ENCODE peak calls at places on chromosomes 11 and 22, in four cellular contexts. K is AG04449, J is OCI-LY7, B is nephron progenitor cell. L is an unnamed sample.

GRCh38 chr11:69265911-69266510 is 27.9 kb upstream of the MYEOV start:
- DNase-seq in K (no peak), J (no peak), B (no peak), L (no peak)

GRCh38 chr11:75105462-75105925 is 8.8 kb upstream of the OR2AT4 start:
- DNase-seq in K (no peak), J (no peak), B (no peak), L (no peak)

GRCh38 chr11:97234016-97234415 is 844.2 kb downstream of the JRKL start:
- DNase-seq in K (no peak), J (no peak), B (no peak), L (no peak)

GRCh38 chr11:2209370-2209801 is 37.8 kb upstream of the TH start:
- DNase-seq in K (no peak), J (no peak), B (no peak), L (no peak)

GRCh38 chr22:25488244-25489020 is 76.0 kb upstream of the GRK3 start:
- DNase-seq in K (no peak), J (no peak), B (no peak), L (no peak)

GRCh38 chr11:130322126-130322525 is 7.4 kb upstream of the ZBTB44 start:
- DNase-seq in K (no peak), J (no peak), B (no peak), L (no peak)

GRCh38 chr11:74280494-74280893 is 30.9 kb downstream of the P4HA3 start:
- DNase-seq in K (no peak), J (no peak), B (no peak), L (no peak)

GRCh38 chr11:86941871-86942208 is 13.4 kb downstream of the FZD4 start:
- DNase-seq in K (no peak), J (no peak), B (no peak), L (no peak)

GRCh38 chr11:65894034-65894591 is 3.6 kb downstream of the CCDC85B start:
- DNase-seq in K (no peak), J (peak), B (no peak), L (no peak)

GRCh38 chr11:45176996-45177395 is 30.6 kb downstream of the PRDM11 start:
- DNase-seq in K (no peak), J (no peak), B (no peak), L (no peak)

GRCh38 chr11:61752117-61752924 is at the start of gene MYRF:
- DNase-seq in K (no peak), J (no peak), B (peak), L (peak)

GRCh38 chr11:126522152-126522551 is 166.7 kb downstream of the ST3GAL4 start:
- DNase-seq in K (no peak), J (no peak), B (no peak), L (no peak)

GRCh38 chr22:30424471-30425326 is 869 bp upstream of the MTFP1 start:
- DNase-seq in K (no peak), J (peak), B (no peak), L (no peak)

GRCh38 chr22:41132555-41132954 is 40.2 kb downstream of the EP300 start:
- DNase-seq in K (no peak), J (no peak), B (no peak), L (no peak)

GRCh38 chr22:25419247-25420113 is 145.0 kb upstream of the GRK3 start:
- DNase-seq in K (no peak), J (peak), B (no peak), L (no peak)

GRCh38 chr11:62933285-62933684 is 12.1 kb upstream of the CHRM1 start:
- DNase-seq in K (no peak), J (no peak), B (no peak), L (no peak)

GRCh38 chr11:116808262-116809175 is 14.6 kb downstream of the APOA4 start:
- DNase-seq in K (no peak), J (no peak), B (no peak), L (no peak)

GRCh38 chr11:58513747-58514367 is 6.0 kb upstream of the OR5B21 start:
- DNase-seq in K (no peak), J (peak), B (peak), L (peak)

GRCh38 chr11:9606799-9607510 is 33.5 kb downstream of the WEE1 start:
- DNase-seq in K (no peak), J (peak), B (no peak), L (no peak)

GRCh38 chr11:126864934-126865333 is 135.6 kb downstream of the KIRREL3 start:
- DNase-seq in K (no peak), J (no peak), B (no peak), L (no peak)

GRCh38 chr11:83087035-83087434 is 15.3 kb upstream of the RAB30 start:
- DNase-seq in K (no peak), J (peak), B (no peak), L (no peak)
- TF ChIP-seq CTCF in K (no peak), J (peak), B (no peak), L (peak)

GRCh38 chr11:68211546-68211945 is 1.6 kb downstream of the KMT5B start:
- DNase-seq in K (no peak), J (no peak), B (no peak), L (no peak)
- TF ChIP-seq CTCF in K (no peak), J (no peak), B (no peak), L (no peak)

GRCh38 chr22:43742551-43742950 is 69.6 kb downstream of the EFCAB6 start:
- DNase-seq in K (no peak), J (no peak), B (no peak), L (no peak)

GRCh38 chr22:43743929-43744643 is 68.0 kb downstream of the EFCAB6 start:
- DNase-seq in K (no peak), J (no peak), B (no peak), L (no peak)

GRCh38 chr22:43745783-43746356 is 66.2 kb downstream of the EFCAB6 start:
- DNase-seq in K (no peak), J (no peak), B (no peak), L (no peak)

GRCh38 chr22:43740587-43741270 is 71.4 kb downstream of the EFCAB6 start:
- DNase-seq in K (no peak), J (no peak), B (no peak), L (no peak)

DNA sequence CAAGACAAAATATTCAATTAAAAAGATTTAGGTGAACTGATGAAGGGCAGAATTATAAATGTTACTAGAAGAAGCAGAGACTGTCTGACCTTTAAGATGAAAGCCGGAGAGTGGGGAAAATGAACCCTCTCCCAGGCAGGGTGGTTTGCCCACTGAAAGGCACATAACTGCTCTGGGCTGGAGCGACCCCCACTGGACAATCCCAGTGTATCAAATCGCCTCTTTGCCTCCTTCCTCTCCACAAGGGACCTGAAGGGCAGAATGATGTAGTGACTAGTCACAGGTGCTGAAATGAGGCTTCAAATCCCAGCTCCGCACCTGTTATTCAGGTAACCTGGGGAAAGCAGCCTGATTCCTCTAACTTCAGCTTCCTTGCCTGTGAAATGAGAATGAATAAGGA is 69.0 kb downstream of the EFCAB6 start:
- DNase-seq in K (no peak), J (no peak), B (peak), L (no peak)
- TF ChIP-seq CTCF in K (no peak), J (no peak), B (peak), L (no peak)

GRCh38 chr22:44309137-44309536 is 3.6 kb downstream of the SHISAL1 start:
- DNase-seq in K (peak), J (no peak), B (no peak), L (no peak)

GRCh38 chr22:44312766-44313165 is at the start of gene SHISAL1:
- DNase-seq in K (no peak), J (no peak), B (no peak), L (no peak)

GRCh38 chr22:44309647-44310046 is 3.1 kb downstream of the SHISAL1 start:
- DNase-seq in K (no peak), J (no peak), B (no peak), L (no peak)

GRCh38 chr22:44311855-44312170 is 938 bp downstream of the SHISAL1 start:
- DNase-seq in K (peak), J (no peak), B (no peak), L (no peak)

DNA sequence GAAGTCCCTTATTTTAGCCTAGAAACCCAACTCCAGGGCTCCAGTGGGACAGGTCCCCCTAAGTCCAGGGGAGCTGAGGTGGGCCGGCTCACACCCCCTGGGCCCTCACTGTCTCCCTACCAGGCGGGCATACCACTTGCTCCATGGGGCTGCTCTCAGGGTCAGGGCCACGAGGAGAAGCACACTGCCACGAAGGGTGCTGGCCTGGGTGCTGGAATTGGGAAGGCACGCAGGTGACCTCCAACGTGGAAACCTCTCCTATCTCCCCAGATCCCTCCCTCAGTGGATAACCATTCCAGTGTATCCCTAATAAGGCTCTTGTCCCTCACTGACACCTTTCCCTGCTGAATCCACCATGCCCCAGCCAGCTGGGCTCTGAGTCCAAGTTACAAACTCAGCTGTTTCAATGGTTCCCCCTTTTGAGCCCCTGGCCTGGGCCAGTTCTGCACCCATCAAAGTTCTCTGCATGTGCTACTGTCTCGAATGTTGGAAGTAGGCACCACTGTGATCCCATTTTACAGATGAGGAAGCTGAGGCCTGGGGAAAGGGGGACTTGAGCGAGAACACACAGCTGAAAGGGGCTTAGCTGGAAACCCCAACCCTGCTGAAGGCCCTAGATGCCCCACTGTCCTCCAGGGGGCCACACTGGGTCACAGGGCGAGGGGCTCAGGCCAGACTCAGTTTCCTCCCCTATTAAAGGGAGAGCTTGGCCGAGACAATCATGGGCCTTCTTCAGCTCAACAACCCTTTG is 1.5 kb downstream of the SHISAL1 start:
- DNase-seq in K (no peak), J (no peak), B (no peak), L (no peak)
- TF ChIP-seq CTCF in K (no peak), J (peak), B (no peak), L (peak)

DNA sequence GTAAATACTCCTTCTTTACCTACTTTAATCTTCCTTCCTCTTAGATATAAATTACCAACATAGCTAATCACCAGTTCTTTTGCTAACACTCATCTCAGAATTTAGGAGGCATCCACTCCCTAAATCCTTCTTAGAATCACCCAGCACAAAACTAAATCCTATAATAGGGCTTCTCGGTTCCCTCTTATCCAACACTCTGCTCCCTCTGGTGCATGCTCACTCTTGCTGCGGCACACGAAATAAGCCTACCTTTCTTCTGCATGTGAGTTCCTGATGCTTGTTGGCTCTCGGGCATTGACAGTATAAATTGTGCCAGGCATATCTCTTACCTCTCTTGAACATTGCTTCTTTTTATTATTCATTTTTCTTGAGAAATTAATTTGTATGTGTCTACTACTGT is 61.0 kb downstream of the OR5AK2 start:
- DNase-seq in K (no peak), J (no peak), B (no peak), L (no peak)
- TF ChIP-seq CTCF in K (no peak), J (no peak), B (no peak), L (no peak)